ENCODE peak calls at places on chromosomes 2 and 18, in six cellular contexts. M is progenitor cell of endocrine pancreas, K is endothelial cell, G is heart left ventricle, Q is coronary artery, F is neural crest cell. N is an unnamed sample.
A peak's percentile ranks its signal among the peaks of the same experiment; 100 is the strongest.

GRCh38 chr2:240353086-240353798 is 82.2 kb upstream of the GPC1 start:
- DNase-seq in K (no peak), G (peak; percentile 49), Q (no peak), M (no peak), F (no peak), N (no peak)

GRCh38 chr2:182058056-182058455 is 72.4 kb downstream of the PPP1R1C start:
- DNase-seq in Q (no peak), G (no peak), F (no peak), K (no peak), M (no peak), N (no peak)

GRCh38 chr2:135164431-135164830 is 112.3 kb downstream of the RAB3GAP1 start:
- DNase-seq in M (no peak), K (no peak), F (no peak), Q (no peak), G (no peak), N (peak; percentile 66)

GRCh38 chr2:135965756-135966155 is 19.7 kb downstream of the DARS1 start:
- DNase-seq in G (no peak), M (no peak), Q (no peak), F (no peak), K (no peak), N (no peak)

GRCh38 chr2:239294571-239295054 is 106.2 kb downstream of the HDAC4 start:
- DNase-seq in Q (no peak), M (no peak), G (no peak), K (no peak), F (no peak), N (no peak)

GRCh38 chr2:217653240-217653639 is 349.6 kb downstream of the TNS1 start:
- DNase-seq in M (no peak), Q (peak; percentile 91), G (no peak), F (no peak), K (no peak), N (no peak)

GRCh38 chr2:40797115-40797514 is 345.2 kb upstream of the SLC8A1 start:
- DNase-seq in F (no peak), G (no peak), Q (no peak), K (no peak), M (no peak), N (no peak)

GRCh38 chr18:14025306-14025940 is 106.8 kb downstream of the ZNF519 start:
- DNase-seq in K (no peak), F (no peak), Q (no peak), M (no peak), G (no peak), N (no peak)

GRCh38 chr2:62029910-62030309 is 124.4 kb downstream of the COMMD1 start:
- DNase-seq in G (no peak), F (no peak), Q (no peak), M (no peak), K (no peak), N (no peak)

GRCh38 chr18:14124689-14125088 is 7.5 kb downstream of the ZNF519 start:
- DNase-seq in Q (no peak), M (no peak), F (no peak), G (no peak), K (no peak), N (no peak)

GRCh38 chr18:28079883-28080282 is 97.0 kb downstream of the CDH2 start:
- DNase-seq in G (no peak), Q (no peak), F (no peak), K (no peak), M (no peak), N (peak; percentile 63)

N was measured in mesendoderm.